ENCODE peak calls at places on chromosomes 13 and 19, in ten cellular contexts. J is colonic mucosa, O is cardiac fibroblast, A is OCI-LY7, U is left lung, W is endothelial cell, Q is nephron progenitor cell, V is BJ, H is right lobe of liver, Y is HCT116. R is an unnamed sample.
A peak's percentile ranks its signal among the peaks of the same experiment; 100 is the strongest.

GRCh38 chr13:49616688-49617065 is 11.6 kb upstream of the ARL11 start:
- DNase-seq in Q (no peak), W (no peak), O (no peak), J (no peak), Y (no peak), V (no peak), U (no peak), A (no peak), H (no peak), R (no peak)

GRCh38 chr13:113637262-113638160 is 20.5 kb downstream of the ATP4B start:
- DNase-seq in A (no peak), Q (no peak), J (no peak), O (no peak), U (no peak), Y (no peak), W (no peak), H (no peak), V (no peak), R (no peak)

GRCh38 chr19:54570316-54570715 is 3.3 kb upstream of the LILRA2 start:
- DNase-seq in Q (no peak), U (no peak), W (no peak), Y (no peak), O (no peak), A (no peak), H (no peak), J (no peak), V (no peak), R (no peak)

GRCh38 chr19:12939292-12939606 is 840 bp downstream of the CALR start:
- DNase-seq in Q (no peak), O (peak; percentile 54), J (no peak), H (no peak), V (no peak), A (peak; percentile 66), W (no peak), U (no peak), Y (no peak), R (no peak)

GRCh38 chr19:17716309-17716929 is 2.9 kb upstream of the MAP1S start:
- DNase-seq in A (peak; percentile 36), Q (no peak), J (no peak), W (no peak), Y (no peak), O (no peak), U (no peak), V (no peak), H (no peak), R (peak; percentile 37)

GRCh38 chr13:49569993-49570689 is 15.2 kb downstream of the RCBTB1 start:
- DNase-seq in V (no peak), A (no peak), W (no peak), Y (no peak), J (no peak), O (no peak), U (no peak), H (no peak), Q (no peak), R (peak; percentile 38)

GRCh38 chr13:73329355-73329754 is 270.6 kb downstream of the KLF5 start:
- DNase-seq in W (no peak), Q (no peak), H (no peak), O (no peak), V (no peak), A (no peak), J (no peak), Y (no peak), U (no peak), R (no peak)

GRCh38 chr13:67792151-67792665 is 562.1 kb upstream of the PCDH9 start:
- DNase-seq in Y (no peak), W (no peak), H (no peak), U (no peak), V (no peak), Q (no peak), O (no peak), J (no peak), A (no peak), R (no peak)

GRCh38 chr13:111503905-111504695 is 183.7 kb downstream of the TEX29 start:
- DNase-seq in Q (no peak), A (no peak), O (no peak), V (no peak), Y (no peak), H (no peak), W (no peak), J (no peak), U (no peak), R (no peak)

GRCh38 chr13:23348270-23349126 is 85.0 kb downstream of the SACS start:
- DNase-seq in V (no peak), Y (no peak), H (no peak), A (no peak), U (no peak), O (peak; percentile 16), J (no peak), Q (no peak), W (no peak), R (no peak)

GRCh38 chr19:10686661-10687517 is 14.3 kb upstream of the QTRT1 start:
- DNase-seq in W (no peak), Q (no peak), Y (no peak), H (no peak), V (no peak), A (no peak), J (no peak), U (no peak), O (peak; percentile 79), R (no peak)

GRCh38 chr13:109743706-109744453 is 42.5 kb downstream of the IRS2 start:
- DNase-seq in Y (no peak), Q (no peak), H (no peak), A (peak; percentile 1), J (peak; percentile 38), V (peak; percentile 26), U (no peak), W (peak; percentile 56), O (peak; percentile 71), R (no peak)

GRCh38 chr13:110047511-110047910 is 259.4 kb downstream of the COL4A1 start:
- DNase-seq in W (peak; percentile 47), U (no peak), Q (no peak), H (peak; percentile 78), Y (no peak), V (no peak), J (peak; percentile 26), O (peak; percentile 81), A (no peak), R (no peak)

GRCh38 chr19:6022570-6023049 is 44.7 kb upstream of the RANBP3 start:
- DNase-seq in V (no peak), Q (no peak), U (no peak), H (no peak), Y (no peak), O (no peak), A (no peak), W (no peak), J (no peak), R (no peak)
- TF ChIP-seq CTCF in V (no peak), Q (peak; percentile 19), U (peak; percentile 1), H (no peak), Y (no peak), O (no peak), A (peak; percentile 4), W (peak; percentile 41), J (peak; percentile 7), R (no peak)

GRCh38 chr13:74556002-74556551 is 421.9 kb upstream of the KLF12 start:
- DNase-seq in Y (no peak), W (no peak), J (no peak), U (no peak), V (no peak), O (no peak), H (no peak), A (no peak), Q (no peak), R (no peak)

GRCh38 chr13:74555291-74556001 is 421.2 kb upstream of the KLF12 start:
- DNase-seq in A (peak; percentile 30), W (no peak), H (no peak), U (peak; percentile 22), Y (no peak), Q (no peak), V (no peak), O (no peak), J (no peak), R (no peak)

GRCh38 chr13:74550039-74550438 is 415.8 kb upstream of the KLF12 start:
- DNase-seq in A (no peak), W (no peak), V (no peak), Y (no peak), Q (no peak), O (peak; percentile 28), J (no peak), H (no peak), U (no peak), R (no peak)

GRCh38 chr13:74557870-74558269 is 423.7 kb upstream of the KLF12 start:
- DNase-seq in W (no peak), A (no peak), Q (no peak), V (no peak), Y (no peak), O (no peak), J (no peak), U (no peak), H (no peak), R (no peak)

DNA sequence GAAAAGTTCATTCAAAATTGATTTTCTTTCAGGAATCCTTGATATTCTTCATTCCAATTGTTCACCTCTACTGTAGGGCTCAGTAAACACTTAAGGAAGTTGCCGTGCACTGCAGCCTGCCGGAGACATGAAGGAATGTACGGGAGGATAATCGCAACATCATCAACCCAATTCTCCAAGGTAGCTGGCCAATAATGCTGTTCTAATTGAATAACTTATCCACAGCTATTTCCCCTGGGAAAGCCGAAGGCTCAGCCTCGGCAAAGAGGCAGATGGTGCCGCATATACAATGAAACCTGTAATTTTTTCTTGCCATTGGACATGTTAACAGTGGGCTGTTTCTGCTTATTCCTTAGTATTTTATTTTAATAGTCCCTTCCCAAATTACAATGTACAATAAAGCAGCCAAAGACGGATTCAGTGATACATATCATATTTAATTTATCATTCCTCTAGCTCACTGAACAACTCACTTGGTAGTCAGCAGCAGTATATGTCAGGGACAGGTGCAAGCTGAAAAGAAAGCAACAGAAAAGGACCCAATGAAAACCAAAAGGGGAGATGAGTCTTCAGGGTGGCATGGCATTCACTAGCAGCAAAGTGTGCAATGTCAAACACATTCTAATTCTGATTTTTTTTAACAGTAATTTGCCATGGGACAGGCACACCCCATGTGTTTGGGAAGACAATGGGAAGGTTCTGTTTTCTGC is 420.5 kb upstream of the KLF12 start:
- DNase-seq in U (no peak), A (no peak), W (no peak), J (no peak), V (no peak), Q (no peak), Y (no peak), O (no peak), H (no peak), R (no peak)
- TF ChIP-seq CTCF in U (no peak), A (no peak), W (no peak), J (no peak), V (no peak), Q (no peak), Y (no peak), O (no peak), H (no peak), R (no peak)

DNA sequence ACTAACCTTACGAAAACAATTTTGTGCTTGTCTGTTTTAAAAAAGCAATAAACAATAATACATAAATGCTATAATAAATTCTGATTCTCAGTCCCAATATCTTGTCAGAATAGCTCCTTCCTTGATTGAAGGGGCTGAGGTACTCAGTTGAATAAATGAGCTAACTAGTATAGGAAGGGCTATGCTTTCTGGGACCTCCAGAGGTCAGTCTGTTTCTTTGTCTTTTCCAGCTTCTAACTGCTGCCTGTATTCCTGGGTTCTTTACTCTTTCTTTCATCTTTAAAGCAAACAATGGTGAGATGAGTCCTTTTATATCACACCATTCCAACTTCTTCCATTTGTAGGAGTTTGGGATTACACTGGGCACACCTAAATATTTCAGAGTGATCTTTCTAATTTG is 1297.0 kb upstream of the ATXN8OS start:
- DNase-seq in O (no peak), A (no peak), U (no peak), H (no peak), J (no peak), W (no peak), V (no peak), Q (no peak), Y (no peak), R (no peak)
- TF ChIP-seq CTCF in O (no peak), A (peak; percentile 23), U (no peak), H (no peak), J (no peak), W (no peak), V (no peak), Q (no peak), Y (no peak), R (no peak)

GRCh38 chr13:21074601-21075302 is 13.4 kb upstream of the LATS2 start:
- DNase-seq in H (no peak), J (no peak), Y (no peak), Q (no peak), W (peak; percentile 42), V (no peak), A (no peak), U (no peak), O (peak; percentile 19), R (peak; percentile 40)
- TF ChIP-seq CTCF in H (no peak), J (no peak), Y (no peak), Q (no peak), W (no peak), V (no peak), A (no peak), U (no peak), O (no peak), R (no peak)

R was measured in GM13976.